ENCODE peak calls at places on chromosome X, in eight cellular contexts. W is GM23248, Z is tibial artery, S is choroid plexus epithelial cell, I is AG10803, T is astrocyte of the spinal cord, Y is MM.1S, R is lower leg skin. B is an unnamed sample.

GRCh38 chrX:2748171-2748814 is 3.5 kb upstream of the XG start:
- DNase-seq in W (peak), Z (peak), S (no peak), I (peak), T (no peak), Y (no peak), R (no peak), B (no peak)

GRCh38 chrX:12065251-12065650 is 73.0 kb upstream of the FRMPD4 start:
- DNase-seq in W (peak), Z (no peak), S (peak), I (peak), T (peak), Y (no peak), R (no peak), B (no peak)

GRCh38 chrX:147174596-147174995 is 360.1 kb upstream of the CXorf51A start:
- DNase-seq in W (no peak), Z (no peak), S (no peak), I (no peak), T (no peak), Y (no peak), R (no peak), B (no peak)

GRCh38 chrX:118973389-118974087 is 880 bp upstream of the LONRF3 start:
- DNase-seq in W (peak), Z (peak), S (no peak), I (no peak), T (no peak), Y (no peak), R (peak), B (no peak)

GRCh38 chrX:40267334-40268118 is 169.8 kb upstream of the BCOR start:
- DNase-seq in W (peak), Z (peak), S (no peak), I (no peak), T (no peak), Y (no peak), R (no peak), B (no peak)

GRCh38 chrX:136260801-136261200 is 9.6 kb upstream of the MAP7D3 start:
- DNase-seq in W (peak), Z (no peak), S (peak), I (peak), T (peak), Y (no peak), R (no peak), B (no peak)

GRCh38 chrX:121161501-121161933 is 114.1 kb downstream of the GLUD2 start:
- DNase-seq in W (no peak), Z (no peak), S (no peak), I (no peak), T (no peak), Y (no peak), R (no peak), B (no peak)

GRCh38 chrX:63566856-63567255 is 215.7 kb upstream of the SPIN4 start:
- DNase-seq in W (no peak), Z (no peak), S (no peak), I (no peak), T (no peak), Y (no peak), R (no peak), B (no peak)

GRCh38 chrX:94977986-94978385 is 1304.0 kb downstream of the FAM133A start:
- DNase-seq in W (no peak), Z (no peak), S (no peak), I (no peak), T (no peak), Y (no peak), R (no peak), B (no peak)

GRCh38 chrX:94977562-94977961 is 1303.6 kb downstream of the FAM133A start:
- DNase-seq in W (no peak), Z (no peak), S (no peak), I (no peak), T (no peak), Y (no peak), R (no peak), B (no peak)
- H3K4me3 ChIP-seq in W (no peak), Z (no peak), S (no peak), I (no peak), T (no peak), Y (no peak), R (no peak), B (no peak)

GRCh38 chrX:153645151-153645550 is 1.9 kb upstream of the DUSP9 start:
- DNase-seq in W (no peak), Z (no peak), S (no peak), I (no peak), T (no peak), Y (no peak), R (peak), B (no peak)

GRCh38 chrX:153644356-153645125 is 2.5 kb upstream of the DUSP9 start:
- DNase-seq in W (no peak), Z (no peak), S (no peak), I (no peak), T (no peak), Y (no peak), R (peak), B (no peak)

GRCh38 chrX:153642655-153643430 is 4.2 kb upstream of the DUSP9 start:
- DNase-seq in W (no peak), Z (no peak), S (no peak), I (no peak), T (no peak), Y (no peak), R (peak), B (no peak)

GRCh38 chrX:153642313-153642654 is 4.7 kb upstream of the DUSP9 start:
- DNase-seq in W (peak), Z (no peak), S (no peak), I (no peak), T (no peak), Y (no peak), R (no peak), B (no peak)

GRCh38 chrX:153643431-153644351 is 3.3 kb upstream of the DUSP9 start:
- DNase-seq in W (peak), Z (no peak), S (no peak), I (no peak), T (no peak), Y (no peak), R (peak), B (no peak)
- H3K4me3 ChIP-seq in W (peak), Z (no peak), S (no peak), I (no peak), T (no peak), Y (no peak), R (no peak), B (no peak)

DNA sequence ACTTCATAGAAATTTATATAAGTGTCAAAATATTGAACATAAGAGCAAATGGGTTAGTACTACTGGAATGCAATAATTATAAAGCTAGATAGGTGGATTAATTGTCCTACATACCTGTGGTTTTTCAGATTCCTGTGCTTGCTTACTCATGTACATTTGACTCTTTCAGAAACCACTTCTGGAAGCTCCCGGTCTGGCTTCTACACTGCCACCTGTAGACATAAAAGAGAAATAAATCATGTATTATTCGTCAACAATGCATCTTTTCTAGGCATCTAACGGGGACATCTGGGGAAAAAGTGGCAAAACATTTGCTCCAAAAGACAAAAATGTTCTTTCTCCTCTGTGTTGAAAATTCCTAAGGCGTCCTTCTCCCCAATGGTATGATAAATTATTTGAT is 648.6 kb upstream of the DIPK2B start:
- DNase-seq in W (peak), Z (no peak), S (peak), I (peak), T (peak), Y (peak), R (no peak), B (peak)
- H3K4me3 ChIP-seq in W (peak), Z (peak), S (peak), I (peak), T (peak), Y (peak), R (no peak), B (no peak)

DNA sequence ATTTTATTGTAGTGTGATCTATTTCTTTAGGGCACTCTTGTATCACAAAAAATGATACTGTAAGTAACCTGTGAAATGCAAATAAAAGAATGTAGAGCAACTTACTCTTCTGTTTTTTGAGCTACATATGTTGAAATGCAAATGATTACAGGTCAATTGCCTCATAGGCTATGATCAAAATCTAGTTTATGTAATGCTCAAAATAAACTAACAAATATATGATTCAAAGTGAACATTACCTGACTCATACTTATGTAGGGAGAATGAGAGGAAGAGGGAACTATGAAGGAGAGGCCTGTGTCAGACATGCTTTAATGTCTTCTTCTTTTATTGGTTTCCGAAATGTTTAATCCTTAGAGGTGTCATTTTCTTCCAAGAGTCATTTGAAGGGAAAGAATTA is 5.0 kb upstream of the RPS6KA3 start:
- DNase-seq in W (peak), Z (no peak), S (no peak), I (no peak), T (no peak), Y (no peak), R (no peak), B (no peak)
- H3K4me3 ChIP-seq in W (no peak), Z (no peak), S (no peak), I (no peak), T (no peak), Y (no peak), R (no peak), B (no peak)

GRCh38 chrX:68693481-68694410 is 46.3 kb downstream of the STARD8 start:
- DNase-seq in W (peak), Z (peak), S (peak), I (peak), T (peak), Y (peak), R (peak), B (no peak)
- H3K4me3 ChIP-seq in W (peak), Z (peak), S (peak), I (peak), T (peak), Y (peak), R (peak), B (no peak)

GRCh38 chrX:786441-786881 is 155.9 kb downstream of the SHOX start:
- DNase-seq in W (no peak), Z (no peak), S (no peak), I (no peak), T (no peak), Y (no peak), R (no peak), B (no peak)
- H3K4me3 ChIP-seq in W (no peak), Z (no peak), S (no peak), I (no peak), T (no peak), Y (no peak), R (no peak), B (no peak)